ENCODE peak calls at places on chromosomes 1 and 21, in seven cellular contexts. X is H7; G is fibroblast of lung; M is cardiac muscle cell; P is effector memory CD4-positive, alpha-beta T cell; I is ascending aorta; U is pancreas. L is an unnamed sample. For H3K36me3, the result is how much of the 10 kb centered on the place peaks cover.

GRCh38 chr21:31837613-31838390 is 35.0 kb upstream of the HUNK start:
- DNase-seq in X (no peak), G (no peak), M (no peak), P (no peak), I (no peak), U (no peak), L (no peak)

GRCh38 chr1:119101563-119101962 is 38.9 kb downstream of the WARS2 start:
- DNase-seq in X (no peak), G (peak), M (peak), P (no peak), I (no peak), U (no peak), L (no peak)

GRCh38 chr21:44368711-44369446 is 15.5 kb downstream of the TRPM2 start:
- DNase-seq in X (peak), G (no peak), M (no peak), P (no peak), I (peak), U (no peak), L (no peak)

GRCh38 chr21:32463367-32463766 is 50.9 kb downstream of the EVA1C start:
- DNase-seq in X (no peak), G (peak), M (peak), P (no peak), I (peak), U (no peak), L (no peak)

GRCh38 chr1:56399326-56400292 is 179.8 kb downstream of the PLPP3 start:
- DNase-seq in X (no peak), G (no peak), M (no peak), P (no peak), I (no peak), U (no peak), L (no peak)

GRCh38 chr1:225933072-225933471 is 7.9 kb downstream of the LEFTY2 start:
- DNase-seq in X (no peak), G (peak), M (peak), P (no peak), I (no peak), U (no peak), L (peak)

GRCh38 chr1:43936470-43937151 is 3.0 kb downstream of the ARTN start:
- DNase-seq in X (peak), G (peak), M (peak), P (no peak), I (no peak), U (peak), L (no peak)

GRCh38 chr1:927234-927633 is 3.5 kb downstream of the SAMD11 start:
- DNase-seq in X (no peak), G (no peak), M (no peak), P (no peak), I (no peak), U (no peak), L (no peak)

GRCh38 chr1:145918144-145918991 is at the start of gene PEX11B:
- DNase-seq in X (peak), G (peak), M (peak), P (peak), I (peak), U (peak), L (peak)

GRCh38 chr1:36144413-36144812 is 4.9 kb downstream of the TRAPPC3 start:
- DNase-seq in X (no peak), G (no peak), M (no peak), P (no peak), I (no peak), U (no peak), L (no peak)

GRCh38 chr1:25958475-25958874 is 39.4 kb downstream of the PAFAH2 start:
- DNase-seq in X (no peak), G (peak), M (peak), P (no peak), I (no peak), U (no peak), L (peak)

GRCh38 chr1:213704941-213705340 is 282.8 kb upstream of the PROX1 start:
- DNase-seq in X (no peak), G (no peak), M (no peak), P (no peak), I (no peak), U (no peak), L (no peak)

GRCh38 chr1:202713110-202713509 is 2.9 kb upstream of the SYT2 start:
- DNase-seq in X (peak), G (no peak), M (peak), P (no peak), I (no peak), U (no peak), L (peak)

GRCh38 chr1:180173952-180174351 is 19.3 kb downstream of the QSOX1 start:
- DNase-seq in X (no peak), G (peak), M (peak), P (no peak), I (peak), U (peak), L (no peak)

GRCh38 chr1:54851928-54852524 is 35.0 kb downstream of the DHCR24 start:
- DNase-seq in X (no peak), G (no peak), M (no peak), P (no peak), I (peak), U (no peak), L (no peak)

GRCh38 chr1:54857066-54857660 is 29.8 kb downstream of the DHCR24 start:
- DNase-seq in X (no peak), G (peak), M (peak), P (no peak), I (no peak), U (no peak), L (no peak)

GRCh38 chr1:54853096-54853792 is 33.8 kb downstream of the DHCR24 start:
- DNase-seq in X (no peak), G (no peak), M (no peak), P (no peak), I (no peak), U (no peak), L (no peak)

GRCh38 chr1:54853793-54854370 is 33.1 kb downstream of the DHCR24 start:
- DNase-seq in X (no peak), G (no peak), M (no peak), P (no peak), I (no peak), U (no peak), L (no peak)

GRCh38 chr1:54854376-54855020 is 32.5 kb downstream of the DHCR24 start:
- DNase-seq in X (no peak), G (no peak), M (no peak), P (no peak), I (no peak), U (no peak), L (no peak)
- H3K36me3 ChIP-seq in X (half or more), G (under half), M (under half), P (under half), I (under half), U (under half), L (under half)

DNA sequence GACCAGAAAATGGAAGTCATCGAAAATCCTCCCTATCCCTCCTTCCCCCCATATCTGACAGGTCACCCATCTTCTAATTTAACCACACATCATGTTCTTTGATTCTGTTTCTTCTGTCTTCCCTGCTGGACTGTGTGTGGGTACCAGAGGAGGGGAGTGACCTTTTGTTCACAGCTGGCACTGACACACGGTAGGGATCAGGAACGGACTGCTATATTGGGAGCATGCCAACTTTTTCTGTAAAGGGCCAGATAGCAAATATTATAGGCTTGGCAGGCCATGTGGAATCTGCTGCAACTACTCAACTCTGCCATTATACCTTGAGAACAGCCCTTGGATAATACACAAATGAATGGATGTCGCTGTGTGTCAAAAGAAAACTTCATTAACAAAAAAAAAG is 7.5 kb upstream of the TOMM20 start:
- DNase-seq in X (no peak), G (no peak), M (peak), P (no peak), I (no peak), U (no peak), L (no peak)
- H3K36me3 ChIP-seq in X (under half), G (under half), M (under half), P (half or more), I (half or more), U (under half), L (under half)

DNA sequence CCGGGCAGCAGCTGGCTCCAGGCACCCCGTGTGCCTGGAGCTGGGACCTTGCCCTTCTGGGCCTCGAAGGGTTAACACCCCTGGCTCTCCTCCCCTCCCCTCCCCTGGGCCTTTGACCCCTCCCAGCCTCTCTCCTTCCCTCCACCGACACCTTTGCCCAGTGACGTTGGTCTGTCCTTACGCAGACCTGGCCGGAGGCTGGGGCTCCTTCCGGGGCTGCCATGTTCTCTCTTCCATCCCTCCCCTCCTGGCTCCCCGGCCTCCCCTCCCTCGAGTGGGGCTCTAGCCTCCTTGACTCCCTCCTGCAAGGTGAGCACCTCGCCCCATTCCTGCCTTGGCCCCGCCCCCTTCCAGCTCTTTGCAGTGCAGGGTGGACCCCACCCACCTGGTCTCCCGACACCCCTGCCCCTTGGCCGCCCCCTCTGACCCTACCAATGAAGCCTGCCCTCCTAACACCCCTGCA is at the start of gene TMEM82:
- DNase-seq in X (peak), G (no peak), M (no peak), P (no peak), I (no peak), U (no peak), L (no peak)
- H3K36me3 ChIP-seq in X (under half), G (under half), M (under half), P (under half), I (under half), U (under half), L (under half)

GRCh38 chr1:150575072-150575489 is 4.3 kb downstream of the MCL1 start:
- DNase-seq in X (no peak), G (no peak), M (peak), P (no peak), I (peak), U (no peak), L (no peak)
- H3K36me3 ChIP-seq in X (under half), G (under half), M (under half), P (half or more), I (half or more), U (under half), L (under half)

GRCh38 chr1:99424087-99424486 is 159.8 kb downstream of the PLPPR4 start:
- DNase-seq in X (no peak), G (no peak), M (no peak), P (no peak), I (no peak), U (no peak), L (no peak)

GRCh38 chr1:99429754-99430153 is 165.5 kb downstream of the PLPPR4 start:
- DNase-seq in X (no peak), G (no peak), M (no peak), P (no peak), I (no peak), U (no peak), L (no peak)
- H3K36me3 ChIP-seq in X (under half), G (under half), M (under half), P (under half), I (under half), U (under half), L (under half)

GRCh38 chr1:212234431-212235298 is 50.5 kb upstream of the PPP2R5A start:
- DNase-seq in X (no peak), G (peak), M (peak), P (no peak), I (peak), U (peak), L (peak)

GRCh38 chr1:212232020-212232570 is 53.1 kb upstream of the PPP2R5A start:
- DNase-seq in X (no peak), G (no peak), M (no peak), P (no peak), I (no peak), U (no peak), L (no peak)

GRCh38 chr1:212231372-212231771 is 53.8 kb upstream of the PPP2R5A start:
- DNase-seq in X (no peak), G (no peak), M (no peak), P (no peak), I (no peak), U (no peak), L (no peak)

GRCh38 chr1:212235848-212236247 is 49.4 kb upstream of the PPP2R5A start:
- DNase-seq in X (no peak), G (no peak), M (no peak), P (no peak), I (no peak), U (no peak), L (no peak)

GRCh38 chr1:212233321-212233720 is 51.9 kb upstream of the PPP2R5A start:
- DNase-seq in X (no peak), G (no peak), M (no peak), P (no peak), I (no peak), U (no peak), L (no peak)
- H3K36me3 ChIP-seq in X (under half), G (under half), M (under half), P (under half), I (under half), U (under half), L (under half)

GRCh38 chr1:27005166-27005530 is 7.5 kb downstream of the TENT5B start:
- DNase-seq in X (peak), G (no peak), M (no peak), P (no peak), I (no peak), U (no peak), L (no peak)
- H3K36me3 ChIP-seq in X (under half), G (under half), M (under half), P (under half), I (under half), U (under half), L (under half)

DNA sequence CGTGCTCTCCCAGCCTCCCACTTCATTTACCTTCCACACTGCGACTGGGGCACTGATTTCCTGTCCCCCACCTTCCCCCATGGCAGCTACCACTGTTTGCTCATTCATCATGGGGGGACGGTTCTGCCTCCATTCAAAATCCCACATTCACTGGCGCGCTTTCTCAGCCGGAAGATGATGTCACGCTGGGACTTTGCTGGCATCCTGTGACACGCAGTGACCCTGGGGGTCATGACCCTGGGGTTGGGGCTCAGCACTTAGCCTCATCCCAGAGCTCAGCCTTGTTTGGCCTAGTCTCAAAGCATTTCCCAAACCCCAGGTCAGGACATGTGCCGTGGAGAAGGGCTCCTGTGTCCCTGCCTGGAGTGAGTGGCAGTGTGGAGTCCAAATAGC is 582 bp upstream of the KCNAB2 start:
- DNase-seq in X (no peak), G (no peak), M (no peak), P (no peak), I (no peak), U (no peak), L (no peak)
- H3K36me3 ChIP-seq in X (under half), G (under half), M (under half), P (half or more), I (under half), U (under half), L (under half)

GRCh38 chr1:54223441-54224202 is 23.7 kb downstream of the MRPL37 start:
- DNase-seq in X (peak), G (no peak), M (no peak), P (no peak), I (no peak), U (no peak), L (no peak)

GRCh38 chr1:54224233-54224632 is 24.3 kb downstream of the MRPL37 start:
- DNase-seq in X (no peak), G (no peak), M (no peak), P (no peak), I (no peak), U (no peak), L (no peak)

GRCh38 chr1:54221867-54222484 is 22.0 kb downstream of the MRPL37 start:
- DNase-seq in X (peak), G (no peak), M (no peak), P (no peak), I (no peak), U (no peak), L (no peak)

GRCh38 chr1:54221113-54221834 is 21.3 kb downstream of the MRPL37 start:
- DNase-seq in X (no peak), G (no peak), M (no peak), P (no peak), I (no peak), U (no peak), L (no peak)

GRCh38 chr1:54222711-54223110 is 22.7 kb downstream of the MRPL37 start:
- DNase-seq in X (no peak), G (no peak), M (no peak), P (no peak), I (no peak), U (no peak), L (no peak)
- H3K36me3 ChIP-seq in X (under half), G (under half), M (under half), P (under half), I (under half), U (under half), L (under half)

GRCh38 chr1:2516946-2517345 is 9.4 kb downstream of the PANK4 start:
- DNase-seq in X (no peak), G (no peak), M (no peak), P (no peak), I (no peak), U (no peak), L (no peak)
- H3K36me3 ChIP-seq in X (under half), G (under half), M (under half), P (half or more), I (half or more), U (half or more), L (under half)